ENCODE peak calls at places on chromosomes 13 and 19, in nine cellular contexts. S, J, V, X, E, D, T, Y and H are unnamed samples.

GRCh38 chr19:397941-398706 is 10.8 kb downstream of the C2CD4C start:
- DNase-seq in S (no peak), J (no peak), V (peak; percentile 12), X (no peak), E (no peak), D (no peak), T (no peak), Y (no peak), H (no peak)

GRCh38 chr13:51534075-51534817 is 50.0 kb upstream of the WDFY2 start:
- DNase-seq in S (peak; percentile 16), J (peak; percentile 7), V (no peak), X (no peak), E (peak; percentile 28), D (no peak), T (no peak), Y (no peak), H (peak; percentile 54)

GRCh38 chr19:3120611-3121231 is 15.1 kb upstream of the GNA15 start:
- DNase-seq in S (no peak), J (no peak), V (no peak), X (no peak), E (peak; percentile 13), D (no peak), T (no peak), Y (no peak), H (no peak)

GRCh38 chr13:33487575-33488243 is 202.2 kb upstream of the STARD13 start:
- DNase-seq in S (no peak), J (no peak), V (no peak), X (no peak), E (no peak), D (peak; percentile 13), T (no peak), Y (no peak), H (peak; percentile 84)

GRCh38 chr19:47541507-47541906 is 26.6 kb upstream of the NAPA start:
- DNase-seq in S (no peak), J (peak; percentile 59), V (no peak), X (no peak), E (no peak), D (no peak), T (peak; percentile 3), Y (no peak), H (no peak)

GRCh38 chr19:55253842-55254624 is 4.8 kb downstream of the PPP6R1 start:
- DNase-seq in S (no peak), J (peak; percentile 60), V (no peak), X (no peak), E (no peak), D (peak; percentile 87), T (no peak), Y (no peak), H (no peak)

GRCh38 chr13:98978280-98978679 is 416 bp upstream of the DOCK9 start:
- DNase-seq in S (no peak), J (no peak), V (no peak), X (no peak), E (no peak), D (no peak), T (no peak), Y (peak; percentile 30), H (no peak)

GRCh38 chr13:109764474-109765292 is 21.7 kb downstream of the IRS2 start:
- DNase-seq in S (no peak), J (no peak), V (no peak), X (no peak), E (peak; percentile 51), D (no peak), T (no peak), Y (no peak), H (peak; percentile 66)

GRCh38 chr19:47228937-47229673 is 1.9 kb downstream of the BBC3 start:
- DNase-seq in S (no peak), J (peak; percentile 46), V (no peak), X (no peak), E (no peak), D (no peak), T (no peak), Y (no peak), H (peak; percentile 73)

GRCh38 chr19:18743281-18743825 is 47.8 kb downstream of the COMP start:
- DNase-seq in S (no peak), J (no peak), V (no peak), X (no peak), E (no peak), D (no peak), T (peak; percentile 90), Y (no peak), H (no peak)

GRCh38 chr13:52319876-52320275 is 86.1 kb downstream of the THSD1 start:
- DNase-seq in S (no peak), J (no peak), V (no peak), X (no peak), E (no peak), D (no peak), T (no peak), Y (no peak), H (no peak)

GRCh38 chr13:35964764-35965163 is 166.4 kb downstream of the DCLK1 start:
- DNase-seq in S (no peak), J (no peak), V (no peak), X (no peak), E (no peak), D (no peak), T (no peak), Y (no peak), H (no peak)